ENCODE peak calls at places on chromosomes 13 and 19, in five cellular contexts. J, U, T, G and K are unnamed samples.

GRCh38 chr13:27353166-27353583 is 71.2 kb upstream of the GTF3A start:
- DNase-seq in J (no peak), T (peak; percentile 18), U (peak; percentile 12), G (peak; percentile 41), K (no peak)

GRCh38 chr13:99982741-99983400 is 1.3 kb downstream of the ZIC2 start:
- DNase-seq in J (no peak), G (peak; percentile 15), T (no peak), U (no peak), K (no peak)

GRCh38 chr19:44867578-44867977 is 21.5 kb downstream of the NECTIN2 start:
- DNase-seq in T (no peak), U (no peak), G (no peak), J (no peak), K (no peak)

GRCh38 chr19:16026131-16026530 is 50.2 kb upstream of the TPM4 start:
- DNase-seq in U (no peak), J (no peak), T (no peak), G (no peak), K (no peak)

GRCh38 chr19:44684892-44685847 is 13.8 kb upstream of the CEACAM16 start:
- DNase-seq in U (peak; percentile 38), J (no peak), T (peak; percentile 89), G (peak; percentile 17), K (no peak)

GRCh38 chr19:7857727-7858701 is 16.2 kb downstream of the PRR36 start:
- DNase-seq in T (no peak), U (no peak), G (no peak), J (no peak), K (no peak)

GRCh38 chr13:84574851-84575250 is 692.6 kb upstream of the SLITRK1 start:
- DNase-seq in T (peak; percentile 21), U (no peak), J (no peak), G (peak; percentile 7), K (no peak)

GRCh38 chr19:6423499-6424189 is 967 bp downstream of the KHSRP start:
- DNase-seq in U (peak; percentile 55), T (peak; percentile 47), G (peak; percentile 42), J (no peak), K (no peak)

GRCh38 chr13:36515466-36515865 is 83.2 kb downstream of the CCNA1 start:
- DNase-seq in U (no peak), J (no peak), T (no peak), G (no peak), K (no peak)

GRCh38 chr19:12484371-12485322 is at the start of gene ZNF709:
- DNase-seq in T (peak; percentile 71), U (peak; percentile 92), J (peak; percentile 91), G (peak; percentile 68), K (peak; percentile 96)

GRCh38 chr13:113598481-113598880 is 13.9 kb downstream of the TFDP1 start:
- DNase-seq in U (no peak), T (no peak), G (no peak), J (no peak), K (no peak)

GRCh38 chr13:112843392-112844250 is 125.4 kb upstream of the MCF2L start:
- DNase-seq in U (no peak), T (no peak), J (no peak), G (no peak), K (no peak)

GRCh38 chr19:13012690-13013608 is 17.7 kb downstream of the NFIX start:
- DNase-seq in U (peak; percentile 55), J (peak; percentile 64), T (peak; percentile 68), G (peak; percentile 64), K (no peak)

GRCh38 chr19:37654118-37654517 is 1.1 kb downstream of the ZFP30 start:
- DNase-seq in G (no peak), T (peak; percentile 9), J (no peak), U (no peak), K (no peak)

GRCh38 chr13:113539822-113540221 is 44.7 kb upstream of the TFDP1 start:
- DNase-seq in T (peak; percentile 48), J (no peak), G (no peak), U (no peak), K (no peak)

GRCh38 chr13:107941345-107942029 is 273.8 kb downstream of the LIG4 start:
- DNase-seq in T (no peak), U (no peak), G (no peak), J (no peak), K (no peak)

GRCh38 chr13:66618702-66619101 is 611.4 kb downstream of the PCDH9 start:
- DNase-seq in J (no peak), G (peak; percentile 45), T (peak; percentile 31), U (no peak), K (no peak)

GRCh38 chr19:21158523-21159135 is 16.8 kb downstream of the ZNF431 start:
- DNase-seq in J (no peak), T (peak; percentile 68), U (no peak), G (no peak), K (no peak)